ENCODE peak calls at places on chromosomes 11 and 22, in six cellular contexts. U is Peyer's patch, F is retinal pigment epithelial cell, P is left ventricle myocardium inferior, L is osteoblast, N is iPS DF 6.9. I is an unnamed sample.

GRCh38 chr11:58923300-58923788 is 15.9 kb upstream of the GLYATL1 start:
- DNase-seq in U (no peak), L (no peak), F (no peak), N (no peak), P (no peak), I (no peak)

GRCh38 chr11:69859275-69859934 is 40.2 kb upstream of the FGF3 start:
- DNase-seq in U (peak), P (no peak), F (no peak), L (no peak), N (no peak), I (no peak)

GRCh38 chr11:124482362-124483147 is 37.1 kb upstream of the OR8B8 start:
- DNase-seq in U (no peak), N (no peak), P (no peak), F (no peak), L (no peak), I (no peak)

GRCh38 chr11:114986365-114986764 is 308.0 kb downstream of the NXPE2 start:
- DNase-seq in U (no peak), L (no peak), P (no peak), N (no peak), F (no peak), I (no peak)

GRCh38 chr11:100647861-100648260 is 39.2 kb upstream of the ARHGAP42 start:
- DNase-seq in F (no peak), N (no peak), P (no peak), L (no peak), U (no peak), I (no peak)

GRCh38 chr11:8222820-8223512 is 40.7 kb downstream of the LMO1 start:
- DNase-seq in L (peak), U (no peak), F (no peak), N (no peak), P (no peak), I (no peak)

GRCh38 chr11:2766166-2766565 is 66.4 kb upstream of the KCNQ1OT1 start:
- DNase-seq in F (no peak), L (no peak), P (no peak), U (peak), N (no peak), I (no peak)

GRCh38 chr22:37571992-37572373 is 7.9 kb downstream of the LGALS2 start:
- DNase-seq in L (no peak), U (no peak), N (no peak), F (no peak), P (no peak), I (no peak)

GRCh38 chr11:93652161-93652597 is 9.3 kb upstream of the CEP295 start:
- DNase-seq in U (peak), L (no peak), P (no peak), F (no peak), N (no peak), I (no peak)

GRCh38 chr11:3686751-3687150 is 15.6 kb upstream of the CHRNA10 start:
- DNase-seq in U (no peak), L (no peak), P (no peak), F (no peak), N (no peak), I (no peak)

GRCh38 chr11:72641900-72642814 is 32.1 kb downstream of the PDE2A start:
- DNase-seq in L (peak), N (no peak), F (no peak), P (peak), U (peak), I (no peak)

GRCh38 chr22:45656577-45656976 is 15.1 kb upstream of the ATXN10 start:
- DNase-seq in L (no peak), N (no peak), P (no peak), U (no peak), F (no peak), I (no peak)

GRCh38 chr22:38882972-38883622 is 11.1 kb upstream of the CBX6 start:
- DNase-seq in N (no peak), P (no peak), L (no peak), U (no peak), F (no peak), I (no peak)

GRCh38 chr22:23102776-23103175 is 32.5 kb downstream of the GNAZ start:
- DNase-seq in N (no peak), P (no peak), F (no peak), U (no peak), L (no peak), I (no peak)

GRCh38 chr11:37108436-37109204 is 510.6 kb upstream of the RAG2 start:
- DNase-seq in L (no peak), F (no peak), U (no peak), P (no peak), N (no peak), I (no peak)

GRCh38 chr11:6636480-6636879 is 17.3 kb upstream of the TPP1 start:
- DNase-seq in N (no peak), P (no peak), U (no peak), F (no peak), L (no peak), I (no peak)

GRCh38 chr11:65432686-65433582 is 10.3 kb downstream of the NEAT1 start:
- DNase-seq in N (no peak), F (no peak), U (no peak), P (no peak), L (no peak), I (no peak)

GRCh38 chr22:35506259-35506570 is 34.4 kb upstream of the RASD2 start:
- DNase-seq in N (no peak), L (no peak), P (no peak), F (no peak), U (no peak), I (no peak)

GRCh38 chr22:40953446-40953845 is 2.3 kb downstream of the RBX1 start:
- DNase-seq in N (no peak), P (no peak), U (no peak), L (no peak), F (no peak), I (no peak)

DNA sequence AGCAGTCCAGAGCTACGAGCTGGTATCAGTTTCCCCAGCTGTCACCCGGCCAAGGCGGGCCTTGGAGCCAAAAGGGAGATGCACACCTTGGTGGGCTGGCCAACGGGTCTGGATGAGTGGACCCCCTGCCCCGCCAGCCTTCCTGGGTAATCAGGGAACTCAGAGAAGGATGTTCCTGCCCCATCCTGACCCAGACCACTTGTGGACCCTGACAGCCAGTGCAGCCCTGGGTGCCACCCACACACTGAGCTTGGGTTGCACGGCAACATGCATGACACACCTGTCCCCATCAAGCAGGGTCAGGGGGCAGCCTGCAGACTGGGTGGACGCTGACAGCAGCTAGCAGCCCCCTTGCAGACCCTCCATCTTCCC is 8.6 kb downstream of the SLC25A1 start:
- DNase-seq in N (no peak), L (peak), U (no peak), P (no peak), F (no peak), I (no peak)
- H3K4me3 ChIP-seq in N (no peak), L (peak), U (peak), P (peak), F (peak), I (peak)

GRCh38 chr11:75112200-75112599 is 15.5 kb upstream of the OR2AT4 start:
- DNase-seq in F (no peak), U (no peak), L (no peak), N (no peak), P (no peak), I (no peak)
- H3K4me3 ChIP-seq in F (no peak), U (no peak), L (no peak), N (no peak), P (no peak), I (no peak)

DNA sequence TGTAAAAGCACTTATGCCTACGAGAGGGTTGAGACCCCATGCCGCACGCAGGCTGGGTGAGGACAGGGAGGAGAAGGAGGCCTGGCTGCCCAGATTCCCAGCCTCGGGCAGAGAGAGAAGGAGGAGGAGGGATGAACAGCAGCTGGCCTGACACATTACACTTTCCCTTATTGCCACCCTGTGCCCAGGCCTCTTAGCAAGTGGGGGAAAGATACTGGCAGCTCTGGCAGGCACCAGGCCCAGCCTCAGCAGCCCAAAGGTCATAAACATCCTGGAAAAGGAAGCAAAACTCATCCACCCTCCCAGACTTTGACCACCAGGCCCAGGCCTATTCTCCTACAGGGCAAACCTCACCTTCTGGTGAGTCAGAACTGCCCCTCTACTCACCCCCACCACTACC is 4.7 kb downstream of the PLAAT3 start:
- DNase-seq in N (no peak), F (no peak), U (peak), L (no peak), P (peak), I (no peak)
- H3K4me3 ChIP-seq in N (no peak), F (no peak), U (no peak), L (no peak), P (no peak), I (no peak)

GRCh38 chr11:1392561-1392960 is 2.8 kb downstream of the BRSK2 start:
- DNase-seq in U (no peak), P (no peak), N (no peak), F (no peak), L (no peak), I (no peak)

GRCh38 chr11:1392111-1392510 is 2.4 kb downstream of the BRSK2 start:
- DNase-seq in N (no peak), L (peak), P (no peak), U (no peak), F (no peak), I (no peak)

GRCh38 chr11:1389932-1390587 is at the start of gene BRSK2:
- DNase-seq in L (peak), N (no peak), F (no peak), P (no peak), U (no peak), I (no peak)

GRCh38 chr11:1390603-1391164 is 950 bp downstream of the BRSK2 start:
- DNase-seq in P (peak), U (no peak), L (peak), N (no peak), F (no peak), I (no peak)

GRCh38 chr11:1391165-1392010 is 1.7 kb downstream of the BRSK2 start:
- DNase-seq in L (peak), F (no peak), N (no peak), P (no peak), U (no peak), I (no peak)
- H3K4me3 ChIP-seq in L (no peak), F (no peak), N (peak), P (peak), U (no peak), I (peak)

GRCh38 chr11:119607726-119608125 is 121.3 kb downstream of the NECTIN1 start:
- DNase-seq in U (no peak), N (no peak), F (peak), L (no peak), P (no peak), I (no peak)
- H3K4me3 ChIP-seq in U (no peak), N (no peak), F (no peak), L (no peak), P (no peak), I (no peak)

GRCh38 chr22:47504962-47505361 is 742.5 kb downstream of the TBC1D22A start:
- DNase-seq in N (no peak), U (no peak), P (no peak), L (no peak), F (no peak), I (no peak)
- H3K4me3 ChIP-seq in N (no peak), U (no peak), P (no peak), L (no peak), F (no peak), I (no peak)

DNA sequence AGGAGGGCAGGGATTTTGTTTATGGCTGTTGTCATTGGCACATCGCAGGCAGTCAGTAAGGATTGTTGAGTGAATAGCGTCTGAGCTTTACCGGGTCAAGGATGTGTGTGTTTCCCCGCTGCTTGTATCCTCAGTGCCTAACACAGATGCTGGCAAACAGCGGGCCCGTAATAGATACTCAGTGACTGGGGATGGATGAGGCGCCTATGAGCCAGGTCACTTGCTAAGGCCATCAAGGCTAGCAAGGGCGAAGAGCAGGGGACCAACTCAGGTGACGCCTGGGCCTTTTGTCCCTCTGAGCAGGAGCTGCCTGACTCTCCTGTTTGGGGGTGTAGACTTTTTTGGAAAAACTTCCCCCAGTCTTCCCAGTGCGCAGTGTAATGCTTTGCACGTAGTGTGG is 118.1 kb downstream of the HIPK3 start:
- DNase-seq in P (no peak), F (no peak), U (no peak), N (no peak), L (no peak), I (no peak)
- H3K4me3 ChIP-seq in P (peak), F (peak), U (no peak), N (peak), L (peak), I (peak)

DNA sequence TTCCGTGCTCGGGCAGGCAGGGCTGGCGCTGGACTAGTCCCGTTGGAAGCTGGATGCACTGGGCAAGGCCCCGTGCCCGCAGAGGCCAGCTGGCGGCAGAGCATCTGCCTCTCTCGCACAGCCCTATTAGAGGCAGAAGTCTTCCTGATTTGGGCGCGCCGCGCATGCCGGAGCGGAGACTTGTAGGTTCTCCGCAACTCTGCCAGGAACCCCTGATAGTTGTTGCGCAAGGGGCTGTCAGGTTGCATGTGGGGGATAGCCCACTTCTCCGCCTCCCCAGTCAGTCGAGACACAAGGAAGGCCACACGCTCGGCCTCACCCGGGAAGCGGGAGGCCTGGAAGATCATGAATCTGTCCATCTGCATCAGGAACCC is 1.2 kb downstream of the RTL6 start:
- DNase-seq in U (no peak), P (no peak), F (no peak), N (no peak), L (no peak), I (no peak)
- H3K4me3 ChIP-seq in U (peak), P (peak), F (no peak), N (no peak), L (peak), I (peak)